ENCODE peak calls at places on chromosomes 4 and X, in ten cellular contexts. One of them, this sample, is unnamed.
A peak's percentile ranks its signal among the peaks of the same experiment; 100 is the strongest.

GRCh38 chr4:20044502-20044911 is 207.2 kb upstream of the SLIT2 start:
- DNase-seq in posterior cingulate gyrus: no peak
- DNase-seq in CD8-positive, alpha-beta T cell: no peak
- DNase-seq in activated gamma-delta T cell treated with Interleukin-2 at 50 U/mL for 16 hours: no peak
- DNase-seq in T-helper 9 cell: no peak
- DNase-seq in GM12865: no peak
- DNase-seq in aorta: no peak
- DNase-seq in Caco-2: no peak
- DNase-seq in GM10248: no peak
- DNase-seq in posterior vena cava: no peak
- DNase-seq in this sample: no peak

GRCh38 chr4:140688711-140689598 is 67.2 kb downstream of the TBC1D9 start:
- DNase-seq in GM12865: no peak
- DNase-seq in T-helper 9 cell: no peak
- DNase-seq in Caco-2: no peak
- DNase-seq in aorta: no peak
- DNase-seq in CD8-positive, alpha-beta T cell: no peak
- DNase-seq in GM10248: no peak
- DNase-seq in posterior cingulate gyrus: no peak
- DNase-seq in activated gamma-delta T cell treated with Interleukin-2 at 50 U/mL for 16 hours: no peak
- DNase-seq in posterior vena cava: no peak
- DNase-seq in this sample: no peak

GRCh38 chr4:184475096-184475461 is 729 bp upstream of the IRF2 start:
- DNase-seq in T-helper 9 cell: peak; percentile 23
- DNase-seq in posterior vena cava: peak; percentile 84
- DNase-seq in CD8-positive, alpha-beta T cell: no peak
- DNase-seq in GM10248: peak; percentile 56
- DNase-seq in activated gamma-delta T cell treated with Interleukin-2 at 50 U/mL for 16 hours: peak; percentile 29
- DNase-seq in posterior cingulate gyrus: peak; percentile 84
- DNase-seq in Caco-2: peak; percentile 42
- DNase-seq in GM12865: peak; percentile 76
- DNase-seq in aorta: peak; percentile 67
- DNase-seq in this sample: no peak

GRCh38 chrX:115650916-115651315 is 89.9 kb downstream of the PLS3 start:
- DNase-seq in GM12865: peak; percentile 44
- DNase-seq in CD8-positive, alpha-beta T cell: no peak
- DNase-seq in aorta: no peak
- DNase-seq in posterior vena cava: no peak
- DNase-seq in GM10248: no peak
- DNase-seq in posterior cingulate gyrus: no peak
- DNase-seq in Caco-2: peak; percentile 48
- DNase-seq in activated gamma-delta T cell treated with Interleukin-2 at 50 U/mL for 16 hours: no peak
- DNase-seq in T-helper 9 cell: no peak
- DNase-seq in this sample: no peak

GRCh38 chrX:17456526-17456925 is 81.5 kb downstream of the NHS start:
- DNase-seq in aorta: no peak
- DNase-seq in GM12865: no peak
- DNase-seq in T-helper 9 cell: no peak
- DNase-seq in posterior vena cava: no peak
- DNase-seq in activated gamma-delta T cell treated with Interleukin-2 at 50 U/mL for 16 hours: no peak
- DNase-seq in GM10248: no peak
- DNase-seq in posterior cingulate gyrus: no peak
- DNase-seq in Caco-2: no peak
- DNase-seq in CD8-positive, alpha-beta T cell: no peak
- DNase-seq in this sample: no peak

GRCh38 chr4:93317571-93317970 is 511.0 kb upstream of the ATOH1 start:
- DNase-seq in posterior cingulate gyrus: no peak
- DNase-seq in activated gamma-delta T cell treated with Interleukin-2 at 50 U/mL for 16 hours: no peak
- DNase-seq in GM12865: no peak
- DNase-seq in posterior vena cava: no peak
- DNase-seq in GM10248: no peak
- DNase-seq in CD8-positive, alpha-beta T cell: no peak
- DNase-seq in T-helper 9 cell: no peak
- DNase-seq in aorta: no peak
- DNase-seq in Caco-2: no peak
- DNase-seq in this sample: no peak

GRCh38 chr4:168486961-168487820 is 6.9 kb upstream of the DDX60L start:
- DNase-seq in activated gamma-delta T cell treated with Interleukin-2 at 50 U/mL for 16 hours: no peak
- DNase-seq in CD8-positive, alpha-beta T cell: no peak
- DNase-seq in GM10248: no peak
- DNase-seq in GM12865: no peak
- DNase-seq in posterior vena cava: no peak
- DNase-seq in Caco-2: no peak
- DNase-seq in T-helper 9 cell: no peak
- DNase-seq in posterior cingulate gyrus: no peak
- DNase-seq in aorta: no peak
- DNase-seq in this sample: no peak

GRCh38 chr4:173074501-173074946 is 94.1 kb upstream of the GALNT7 start:
- DNase-seq in posterior cingulate gyrus: no peak
- DNase-seq in T-helper 9 cell: no peak
- DNase-seq in GM10248: no peak
- DNase-seq in Caco-2: peak; percentile 5
- DNase-seq in CD8-positive, alpha-beta T cell: no peak
- DNase-seq in activated gamma-delta T cell treated with Interleukin-2 at 50 U/mL for 16 hours: no peak
- DNase-seq in posterior vena cava: no peak
- DNase-seq in GM12865: peak; percentile 9
- DNase-seq in aorta: no peak
- DNase-seq in this sample: no peak

GRCh38 chr4:156595041-156595440 is 376.6 kb downstream of the PDGFC start:
- DNase-seq in GM12865: no peak
- DNase-seq in aorta: no peak
- DNase-seq in CD8-positive, alpha-beta T cell: no peak
- DNase-seq in activated gamma-delta T cell treated with Interleukin-2 at 50 U/mL for 16 hours: no peak
- DNase-seq in Caco-2: no peak
- DNase-seq in posterior cingulate gyrus: no peak
- DNase-seq in posterior vena cava: no peak
- DNase-seq in T-helper 9 cell: no peak
- DNase-seq in GM10248: no peak
- DNase-seq in this sample: no peak

GRCh38 chr4:80454561-80454960 is 119.0 kb downstream of the CFAP299 start:
- DNase-seq in Caco-2: no peak
- DNase-seq in GM10248: no peak
- DNase-seq in GM12865: no peak
- DNase-seq in aorta: no peak
- DNase-seq in CD8-positive, alpha-beta T cell: no peak
- DNase-seq in posterior vena cava: no peak
- DNase-seq in T-helper 9 cell: no peak
- DNase-seq in activated gamma-delta T cell treated with Interleukin-2 at 50 U/mL for 16 hours: no peak
- DNase-seq in posterior cingulate gyrus: no peak
- DNase-seq in this sample: no peak

GRCh38 chr4:102477657-102478056 is 23.5 kb upstream of the NFKB1 start:
- DNase-seq in posterior vena cava: no peak
- DNase-seq in Caco-2: no peak
- DNase-seq in activated gamma-delta T cell treated with Interleukin-2 at 50 U/mL for 16 hours: no peak
- DNase-seq in T-helper 9 cell: no peak
- DNase-seq in posterior cingulate gyrus: no peak
- DNase-seq in aorta: no peak
- DNase-seq in CD8-positive, alpha-beta T cell: no peak
- DNase-seq in GM10248: no peak
- DNase-seq in GM12865: no peak
- DNase-seq in this sample: no peak

GRCh38 chrX:108420481-108420880 is 17.7 kb downstream of the COL4A6 start:
- DNase-seq in posterior cingulate gyrus: no peak
- DNase-seq in GM10248: no peak
- DNase-seq in Caco-2: no peak
- DNase-seq in GM12865: no peak
- DNase-seq in CD8-positive, alpha-beta T cell: no peak
- DNase-seq in aorta: no peak
- DNase-seq in activated gamma-delta T cell treated with Interleukin-2 at 50 U/mL for 16 hours: no peak
- DNase-seq in T-helper 9 cell: no peak
- DNase-seq in posterior vena cava: no peak
- DNase-seq in this sample: no peak

GRCh38 chrX:109841869-109842579 is 109.0 kb upstream of the ACSL4 start:
- DNase-seq in aorta: no peak
- DNase-seq in T-helper 9 cell: no peak
- DNase-seq in GM12865: no peak
- DNase-seq in CD8-positive, alpha-beta T cell: no peak
- DNase-seq in Caco-2: no peak
- DNase-seq in posterior vena cava: no peak
- DNase-seq in activated gamma-delta T cell treated with Interleukin-2 at 50 U/mL for 16 hours: no peak
- DNase-seq in GM10248: no peak
- DNase-seq in posterior cingulate gyrus: no peak
- DNase-seq in this sample: no peak

GRCh38 chr4:6546681-6547447 is 28.1 kb upstream of the MAN2B2 start:
- DNase-seq in posterior vena cava: no peak
- DNase-seq in aorta: no peak
- DNase-seq in GM10248: peak; percentile 78
- DNase-seq in posterior cingulate gyrus: no peak
- DNase-seq in CD8-positive, alpha-beta T cell: peak; percentile 61
- DNase-seq in T-helper 9 cell: peak; percentile 14
- DNase-seq in activated gamma-delta T cell treated with Interleukin-2 at 50 U/mL for 16 hours: peak; percentile 34
- DNase-seq in Caco-2: peak; percentile 52
- DNase-seq in GM12865: peak; percentile 81
- DNase-seq in this sample: peak; percentile 50

GRCh38 chr4:184514121-184514988 is 40.0 kb upstream of the IRF2 start:
- DNase-seq in aorta: peak; percentile 84
- DNase-seq in posterior vena cava: peak; percentile 91
- DNase-seq in Caco-2: no peak
- DNase-seq in activated gamma-delta T cell treated with Interleukin-2 at 50 U/mL for 16 hours: no peak
- DNase-seq in GM12865: peak; percentile 97
- DNase-seq in T-helper 9 cell: no peak
- DNase-seq in GM10248: peak; percentile 89
- DNase-seq in posterior cingulate gyrus: peak; percentile 96
- DNase-seq in CD8-positive, alpha-beta T cell: no peak
- DNase-seq in this sample: peak; percentile 93

GRCh38 chrX:39204945-39205344 is 403.7 kb downstream of the MID1IP1 start:
- DNase-seq in Caco-2: no peak
- DNase-seq in GM12865: peak; percentile 16
- DNase-seq in T-helper 9 cell: no peak
- DNase-seq in CD8-positive, alpha-beta T cell: no peak
- DNase-seq in aorta: no peak
- DNase-seq in posterior vena cava: no peak
- DNase-seq in activated gamma-delta T cell treated with Interleukin-2 at 50 U/mL for 16 hours: no peak
- DNase-seq in GM10248: peak; percentile 5
- DNase-seq in posterior cingulate gyrus: no peak
- DNase-seq in this sample: no peak

GRCh38 chrX:53538781-53539180 is 104.6 kb upstream of the HSD17B10 start:
- DNase-seq in posterior vena cava: no peak
- DNase-seq in activated gamma-delta T cell treated with Interleukin-2 at 50 U/mL for 16 hours: no peak
- DNase-seq in GM12865: no peak
- DNase-seq in Caco-2: no peak
- DNase-seq in posterior cingulate gyrus: no peak
- DNase-seq in CD8-positive, alpha-beta T cell: no peak
- DNase-seq in GM10248: no peak
- DNase-seq in aorta: no peak
- DNase-seq in T-helper 9 cell: no peak
- DNase-seq in this sample: no peak

This sample was measured in T-helper 1 cell.